ENCODE peak calls at places on chromosomes 6 and 20, in four cellular contexts. E is HepG2, R is H1, D is A549. V is an unnamed sample.

GRCh38 chr6:116462516-116462915 is 1.3 kb downstream of the CALHM6 start:
- DNase-seq in E (no peak), R (no peak), D (no peak), V (no peak)

GRCh38 chr6:157610451-157610999 is 212.5 kb upstream of the SNX9 start:
- DNase-seq in E (no peak), R (no peak), D (no peak), V (no peak)

GRCh38 chr6:159451051-159451450 is 242.0 kb downstream of the SOD2 start:
- DNase-seq in E (no peak), R (no peak), D (no peak), V (no peak)

GRCh38 chr20:15098351-15098750 is 760.9 kb upstream of the FLRT3 start:
- DNase-seq in E (no peak), R (no peak), D (no peak), V (no peak)

GRCh38 chr6:166505133-166505905 is 81.2 kb downstream of the RAMACL start:
- DNase-seq in E (no peak), R (no peak), D (no peak), V (no peak)

GRCh38 chr6:47156196-47156595 is 114.1 kb upstream of the ADGRF1 start:
- DNase-seq in E (no peak), R (no peak), D (no peak), V (no peak)

GRCh38 chr20:631091-631490 is 21.0 kb upstream of the TCF15 start:
- DNase-seq in E (no peak), R (no peak), D (no peak), V (no peak)

GRCh38 chr6:35694462-35694861 is 5.7 kb upstream of the FKBP5 start:
- DNase-seq in E (no peak), R (no peak), D (peak; percentile 21), V (peak; percentile 60)

GRCh38 chr6:161200610-161201201 is 73.2 kb downstream of the AGPAT4 start:
- DNase-seq in E (no peak), R (no peak), D (no peak), V (peak; percentile 71)

GRCh38 chr20:54355631-54356280 is 119.6 kb upstream of the DOK5 start:
- DNase-seq in E (no peak), R (no peak), D (no peak), V (no peak)

GRCh38 chr6:106512048-106512957 is 117.0 kb downstream of the RTN4IP1 start:
- DNase-seq in E (peak; percentile 68), R (no peak), D (no peak), V (no peak)

GRCh38 chr20:63092660-63093215 is 86.0 kb upstream of the BHLHE23 start:
- DNase-seq in E (no peak), R (no peak), D (no peak), V (no peak)

GRCh38 chr6:43669050-43669921 is 18.3 kb downstream of the MRPS18A start:
- DNase-seq in E (no peak), R (no peak), D (no peak), V (peak; percentile 40)

GRCh38 chr6:121597654-121598053 is 162.2 kb downstream of the GJA1 start:
- DNase-seq in E (no peak), R (no peak), D (no peak), V (no peak)

GRCh38 chr6:70363741-70364493 is 49.4 kb upstream of the FAM135A start:
- DNase-seq in E (no peak), R (no peak), D (no peak), V (no peak)

GRCh38 chr20:17648782-17649730 is 33.0 kb downstream of the RRBP1 start:
- DNase-seq in E (no peak), R (no peak), D (peak; percentile 62), V (peak; percentile 13)

GRCh38 chr6:167559675-167560479 is 235.0 kb downstream of the TTLL2 start:
- DNase-seq in E (peak; percentile 97), R (no peak), D (no peak), V (no peak)

GRCh38 chr6:11869656-11870340 is 91.2 kb upstream of the ADTRP start:
- DNase-seq in E (no peak), R (no peak), D (no peak), V (no peak)

GRCh38 chr6:21257125-21257524 is 336.4 kb upstream of the SOX4 start:
- DNase-seq in E (no peak), R (no peak), D (no peak), V (no peak)

GRCh38 chr6:14212632-14213031 is 95.1 kb downstream of the CD83 start:
- DNase-seq in E (no peak), R (no peak), D (no peak), V (no peak)

GRCh38 chr6:137092018-137092417 is 47.3 kb upstream of the IL20RA start:
- DNase-seq in E (no peak), R (no peak), D (no peak), V (no peak)

GRCh38 chr20:5551621-5552020 is 198.6 kb upstream of the SHLD1 start:
- DNase-seq in E (no peak), R (no peak), D (no peak), V (no peak)

GRCh38 chr6:70375166-70375565 is 38.1 kb upstream of the FAM135A start:
- DNase-seq in E (no peak), R (no peak), D (no peak), V (no peak)

GRCh38 chr6:26158581-26159416 is 71.6 kb downstream of the HFE start:
- DNase-seq in E (no peak), R (no peak), D (no peak), V (peak; percentile 38)

GRCh38 chr6:13165518-13166186 is 162.7 kb downstream of the TBC1D7 start:
- DNase-seq in E (no peak), R (no peak), D (no peak), V (no peak)

GRCh38 chr20:21901470-21902275 is 196.2 kb downstream of the PAX1 start:
- DNase-seq in E (no peak), R (no peak), D (no peak), V (no peak)

GRCh38 chr6:115735610-115736009 is 325.1 kb downstream of the FRK start:
- DNase-seq in E (no peak), R (no peak), D (no peak), V (no peak)

GRCh38 chr6:484729-485111 is 93.2 kb downstream of the IRF4 start:
- DNase-seq in E (no peak), R (no peak), D (no peak), V (no peak)

GRCh38 chr20:24708411-24709295 is 239.2 kb downstream of the SYNDIG1 start:
- DNase-seq in E (no peak), R (no peak), D (no peak), V (no peak)

GRCh38 chr6:110609101-110609500 is 132.7 kb upstream of the SLC22A16 start:
- DNase-seq in E (no peak), R (no peak), D (no peak), V (no peak)

GRCh38 chr20:22473293-22473692 is 111.1 kb downstream of the FOXA2 start:
- DNase-seq in E (no peak), R (no peak), D (no peak), V (no peak)

GRCh38 chr20:11411765-11412164 is 505.9 kb upstream of the BTBD3 start:
- DNase-seq in E (no peak), R (no peak), D (no peak), V (no peak)

GRCh38 chr6:35139924-35140524 is 1.1 kb downstream of the TCP11 start:
- DNase-seq in E (peak; percentile 64), R (no peak), D (peak; percentile 18), V (peak; percentile 62)

GRCh38 chr20:32914031-32914430 is 55.3 kb downstream of the EFCAB8 start:
- DNase-seq in E (no peak), R (no peak), D (no peak), V (no peak)

GRCh38 chr6:42093582-42094329 is 43.4 kb downstream of the TAF8 start:
- DNase-seq in E (peak; percentile 64), R (no peak), D (no peak), V (peak; percentile 73)
- TF ChIP-seq PHF8 in E (no peak), R (no peak), D (no peak), V (no peak)

GRCh38 chr20:56630086-56630493 is 984 bp downstream of the TFAP2C start:
- DNase-seq in E (no peak), R (peak; percentile 54), D (peak; percentile 88), V (peak; percentile 26)
- TF ChIP-seq PHF8 in E (no peak), R (no peak), D (no peak), V (no peak)

GRCh38 chr6:54307412-54308036 is 717 bp upstream of the TINAG start:
- DNase-seq in E (peak; percentile 29), R (no peak), D (peak; percentile 10), V (no peak)
- TF ChIP-seq PHF8 in E (no peak), R (no peak), D (no peak), V (no peak)

GRCh38 chr6:72712921-72713320 is 91.1 kb downstream of the KCNQ5 start:
- DNase-seq in E (no peak), R (no peak), D (no peak), V (no peak)

GRCh38 chr6:72704979-72705378 is 83.1 kb downstream of the KCNQ5 start:
- DNase-seq in E (peak; percentile 2), R (no peak), D (no peak), V (no peak)

GRCh38 chr6:72715119-72715518 is 93.3 kb downstream of the KCNQ5 start:
- DNase-seq in E (no peak), R (no peak), D (no peak), V (no peak)

DNA sequence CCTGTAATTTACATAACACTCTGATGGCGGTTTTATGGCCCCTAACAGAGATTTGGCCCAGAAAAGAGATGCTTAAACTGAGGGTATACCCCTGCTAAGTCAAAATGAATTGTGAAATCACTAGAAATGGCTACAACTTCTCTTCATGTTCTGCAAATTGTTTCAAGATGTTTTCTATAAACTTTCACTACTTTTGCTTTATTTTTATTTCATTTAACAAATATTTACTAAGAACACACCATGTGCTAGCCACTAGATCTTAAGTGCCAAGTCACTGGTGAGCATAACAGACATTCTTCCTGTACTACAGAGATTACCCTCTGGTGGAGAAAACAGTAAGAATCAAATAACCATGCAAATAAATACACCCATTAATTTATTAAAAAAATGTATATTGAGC is 87.6 kb downstream of the KCNQ5 start:
- DNase-seq in E (no peak), R (no peak), D (no peak), V (no peak)
- TF ChIP-seq PHF8 in E (no peak), R (no peak), D (no peak), V (no peak)

GRCh38 chr6:138590796-138591709 is 91.8 kb upstream of the NHSL1 start:
- DNase-seq in E (peak; percentile 89), R (no peak), D (peak; percentile 53), V (peak; percentile 66)
- TF ChIP-seq PHF8 in E (no peak), R (no peak), D (no peak), V (no peak)

DNA sequence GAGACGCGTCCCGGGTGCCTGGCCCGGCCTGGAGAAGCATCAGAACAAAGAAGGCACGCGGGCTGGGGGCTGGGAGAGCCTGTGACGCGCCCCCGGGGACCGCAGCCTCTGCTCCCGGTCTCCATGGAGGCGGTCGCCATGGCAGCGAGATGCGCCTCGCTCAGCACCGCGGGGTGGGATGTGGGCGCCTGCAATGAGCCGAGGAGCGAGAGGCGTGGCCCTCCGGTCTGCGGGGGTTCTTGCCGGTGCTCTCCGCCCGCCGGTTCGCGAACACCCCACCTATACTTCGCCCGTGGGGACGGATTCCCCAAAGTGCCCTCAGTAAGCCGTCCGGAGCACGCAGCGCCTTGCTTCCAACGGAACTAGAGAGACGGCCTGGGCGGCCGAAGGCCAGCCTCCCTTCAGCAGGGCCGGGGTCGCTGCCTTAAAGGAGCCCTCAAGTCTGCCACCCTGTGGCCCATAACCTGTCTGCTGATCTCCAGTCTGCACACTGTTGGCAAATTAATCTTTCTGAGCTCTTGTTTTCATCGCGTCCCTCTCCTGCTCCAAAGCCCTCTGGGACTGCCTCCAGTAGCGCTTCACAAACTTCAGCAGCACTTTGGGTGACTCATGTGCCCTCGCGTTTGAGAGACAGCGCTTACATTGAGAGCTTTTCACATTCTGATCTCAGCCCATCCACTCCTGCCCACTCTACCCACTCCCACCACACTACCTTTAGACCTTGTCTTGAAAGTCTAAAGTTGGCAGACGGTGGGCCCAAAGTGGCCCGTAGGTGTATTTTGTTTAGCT is 983 bp upstream of the ADISSP start:
- DNase-seq in E (peak; percentile 83), R (no peak), D (peak; percentile 89), V (peak; percentile 63)
- TF ChIP-seq PHF8 in E (peak; percentile 8), R (peak; percentile 23), D (peak; percentile 63), V (no peak)

GRCh38 chr6:45419574-45420082 is 41.9 kb upstream of the SUPT3H start:
- DNase-seq in E (peak; percentile 42), R (no peak), D (peak; percentile 9), V (peak; percentile 26)
- TF ChIP-seq PHF8 in E (no peak), R (no peak), D (no peak), V (no peak)

V was measured in K562.